ENCODE peak calls at places on chromosomes 1 and 21, in four cellular contexts. Z is coronary artery; N is T47D; T is stimulated activated CD8-positive, alpha-beta memory T cell treated with anti-CD3 and anti-CD28 coated beads, Interleukin-2, amount 100 ng/mL, for 1 hour. D is an unnamed sample.

GRCh38 chr1:152188673-152189591 is 29.9 kb upstream of the RPTN start:
- DNase-seq in Z (no peak), N (peak), T (peak), D (peak)

GRCh38 chr1:234256359-234256758 is 116.9 kb upstream of the COA6 start:
- DNase-seq in N (no peak), Z (peak), T (no peak), D (no peak)

GRCh38 chr1:202479630-202480029 is 131.1 kb downstream of the PPP1R12B start:
- DNase-seq in T (no peak), N (no peak), Z (no peak), D (no peak)

GRCh38 chr1:226406401-226406881 is 1.5 kb downstream of the PARP1 start:
- DNase-seq in N (peak), Z (no peak), T (no peak), D (no peak)

GRCh38 chr1:32031578-32032286 is 18.1 kb downstream of the KHDRBS1 start:
- DNase-seq in Z (no peak), T (no peak), N (peak), D (no peak)

GRCh38 chr1:9234223-9235122 is at the start of gene H6PD:
- DNase-seq in Z (peak), T (peak), N (peak), D (peak)

GRCh38 chr1:154876842-154877369 is 6.8 kb upstream of the KCNN3 start:
- DNase-seq in Z (peak), N (no peak), T (no peak), D (no peak)

GRCh38 chr1:53134961-53135734 is 7.3 kb downstream of the SLC1A7 start:
- DNase-seq in T (no peak), Z (peak), N (no peak), D (no peak)

GRCh38 chr1:63087966-63088365 is 234.4 kb upstream of the FOXD3 start:
- DNase-seq in N (no peak), Z (no peak), T (no peak), D (no peak)

GRCh38 chr1:161071886-161072371 is 2.2 kb upstream of the ARHGAP30 start:
- DNase-seq in N (peak), Z (no peak), T (peak), D (peak)

GRCh38 chr1:98086796-98087195 is 166.0 kb upstream of the DPYD start:
- DNase-seq in T (no peak), Z (no peak), N (no peak), D (peak)

GRCh38 chr1:156379420-156380165 is 10.6 kb downstream of the RHBG start:
- DNase-seq in T (no peak), N (no peak), Z (no peak), D (no peak)

GRCh38 chr1:218669431-218669830 is 324.3 kb downstream of the TGFB2 start:
- DNase-seq in T (no peak), Z (no peak), N (no peak), D (no peak)

GRCh38 chr1:115949156-115949555 is 27.2 kb upstream of the SLC22A15 start:
- DNase-seq in T (no peak), N (no peak), Z (no peak), D (no peak)

GRCh38 chr1:84379128-84379527 is 19.2 kb upstream of the DNASE2B start:
- DNase-seq in T (no peak), Z (no peak), N (no peak), D (no peak)

GRCh38 chr1:91761303-91761721 is 124.6 kb downstream of the TGFBR3 start:
- DNase-seq in Z (no peak), N (no peak), T (no peak), D (no peak)

GRCh38 chr1:20376880-20377494 is 86.3 kb downstream of the VWA5B1 start:
- DNase-seq in Z (no peak), T (peak), N (no peak), D (peak)

GRCh38 chr1:26177182-26177684 is at the start of gene CNKSR1:
- DNase-seq in Z (no peak), T (no peak), N (peak), D (no peak)

GRCh38 chr1:69569281-69569970 is 1.7 kb downstream of the LRRC7 start:
- DNase-seq in Z (no peak), N (no peak), T (no peak), D (no peak)

GRCh38 chr1:30748098-30748698 is 9.4 kb downstream of the LAPTM5 start:
- DNase-seq in T (no peak), N (no peak), Z (no peak), D (no peak)

GRCh38 chr21:43268086-43268803 is 99.4 kb downstream of the CRYAA start:
- DNase-seq in N (no peak), Z (no peak), T (no peak), D (no peak)

GRCh38 chr1:156848461-156849150 is 10.3 kb downstream of the INSRR start:
- DNase-seq in Z (no peak), N (no peak), T (peak), D (no peak)

GRCh38 chr1:33876970-33877680 is 13.2 kb downstream of the HMGB4 start:
- DNase-seq in N (no peak), T (no peak), Z (no peak), D (no peak)

GRCh38 chr1:231335663-231336602 is 1.7 kb downstream of the EXOC8 start:
- DNase-seq in T (no peak), N (no peak), Z (no peak), D (no peak)

GRCh38 chr1:6218380-6218779 is 12.5 kb downstream of the RNF207 start:
- DNase-seq in T (no peak), N (no peak), Z (no peak), D (no peak)

GRCh38 chr1:103254691-103255090 is 146.4 kb upstream of the COL11A1 start:
- DNase-seq in Z (no peak), T (no peak), N (no peak), D (no peak)

GRCh38 chr1:54253480-54253879 is 53.5 kb downstream of the MRPL37 start:
- DNase-seq in N (no peak), Z (no peak), T (no peak), D (no peak)

GRCh38 chr1:192852001-192852400 is 43.2 kb downstream of the RGS2 start:
- DNase-seq in T (no peak), N (no peak), Z (no peak), D (no peak)

GRCh38 chr1:64126581-64126980 is 76.8 kb upstream of the UBE2U start:
- DNase-seq in Z (no peak), N (no peak), T (no peak), D (no peak)

GRCh38 chr1:34272152-34272551 is 95.4 kb downstream of the C1orf94 start:
- DNase-seq in Z (no peak), T (no peak), N (no peak), D (no peak)

GRCh38 chr1:147837129-147837776 is 65.3 kb upstream of the GJA8 start:
- DNase-seq in N (no peak), Z (no peak), T (no peak), D (no peak)

GRCh38 chr21:36913247-36914169 is 53.0 kb downstream of the HLCS start:
- DNase-seq in T (no peak), Z (no peak), N (no peak), D (no peak)

GRCh38 chr1:225556694-225557093 is 96.2 kb downstream of the ENAH start:
- DNase-seq in N (no peak), T (no peak), Z (no peak), D (no peak)

GRCh38 chr1:4407851-4408250 is 246.6 kb upstream of the AJAP1 start:
- DNase-seq in Z (no peak), T (no peak), N (no peak), D (no peak)

GRCh38 chr1:37995773-37996379 is 6.1 kb upstream of the SF3A3 start:
- DNase-seq in Z (peak), N (no peak), T (no peak), D (no peak)

GRCh38 chr1:151908228-151908691 is 1.1 kb downstream of the THEM4 start:
- DNase-seq in T (no peak), N (peak), Z (no peak), D (no peak)

GRCh38 chr1:240591078-240591477 is 20.9 kb downstream of the GREM2 start:
- DNase-seq in N (no peak), Z (no peak), T (no peak), D (no peak)

D was measured in HuH-7.5.